ENCODE peak calls at places on chromosomes 12 and 14, in eight cellular contexts. S is RWPE1, J is transverse colon, N is cardiac muscle cell, X is psoas muscle, W is body of pancreas, Z is astrocyte, P is heart left ventricle. C is an unnamed sample.

GRCh38 chr12:13179159-13180074 is 17.1 kb upstream of the EMP1 start:
- DNase-seq in J (peak), N (peak), W (peak), P (no peak), X (peak), S (peak), Z (no peak), C (peak)

GRCh38 chr12:94309348-94309747 is 150.3 kb downstream of the CEP83 start:
- DNase-seq in X (no peak), Z (no peak), N (no peak), W (no peak), P (no peak), S (no peak), J (no peak), C (no peak)

GRCh38 chr12:13428538-13429265 is 232.2 kb downstream of the EMP1 start:
- DNase-seq in J (no peak), N (no peak), S (no peak), P (no peak), W (no peak), X (no peak), Z (peak), C (no peak)

GRCh38 chr14:68085742-68086141 is 266.2 kb downstream of the RAD51B start:
- DNase-seq in J (no peak), X (no peak), S (no peak), W (no peak), P (no peak), N (peak), Z (no peak), C (no peak)

GRCh38 chr14:21091784-21092146 is 6.7 kb downstream of the ZNF219 start:
- DNase-seq in P (no peak), N (no peak), J (no peak), S (no peak), W (no peak), X (no peak), Z (no peak), C (no peak)

GRCh38 chr12:32159381-32159780 is 52.7 kb downstream of the BICD1 start:
- DNase-seq in X (no peak), J (no peak), Z (no peak), W (no peak), S (no peak), N (no peak), P (no peak), C (no peak)

GRCh38 chr14:30938617-30939016 is 64.3 kb downstream of the COCH start:
- DNase-seq in N (no peak), S (no peak), P (no peak), Z (no peak), J (no peak), X (no peak), W (no peak), C (no peak)

GRCh38 chr12:14777271-14777670 is 26.0 kb downstream of the WBP11 start:
- DNase-seq in J (peak), P (no peak), W (peak), X (no peak), N (no peak), S (no peak), Z (no peak), C (no peak)

GRCh38 chr14:105150368-105151111 is 18.0 kb downstream of the JAG2 start:
- DNase-seq in W (no peak), J (no peak), P (no peak), N (no peak), Z (no peak), S (no peak), X (no peak), C (no peak)

DNA sequence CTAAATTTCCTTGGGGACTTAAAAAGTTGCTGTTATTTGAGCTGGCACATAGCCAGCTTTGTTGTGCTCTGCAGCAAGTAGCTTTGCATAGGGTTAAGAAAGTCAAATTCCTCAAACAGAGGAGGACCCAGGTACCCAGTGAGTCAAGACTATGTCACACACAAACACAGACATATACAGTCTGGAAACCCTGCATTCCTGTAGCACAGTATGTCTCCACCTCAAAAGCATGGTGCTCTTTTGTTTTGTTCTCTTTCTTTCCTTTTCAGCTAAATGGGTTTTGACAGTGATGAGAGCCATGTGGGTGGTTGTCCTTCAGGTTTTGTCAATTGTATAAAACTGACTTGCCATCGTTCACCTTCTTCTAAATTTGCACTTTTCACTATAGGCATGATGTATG is 179.6 kb upstream of the DIO2 start:
- DNase-seq in S (peak), X (no peak), J (no peak), Z (peak), W (no peak), N (no peak), P (no peak), C (no peak)
- H3K27ac ChIP-seq in S (no peak), X (no peak), J (no peak), Z (peak), W (no peak), N (no peak), P (no peak), C (no peak)

GRCh38 chr14:78498062-78498595 is 328.0 kb downstream of the NRXN3 start:
- DNase-seq in S (no peak), Z (no peak), X (no peak), J (no peak), W (no peak), P (no peak), N (no peak), C (no peak)
- H3K27ac ChIP-seq in S (no peak), Z (no peak), X (no peak), J (no peak), W (no peak), P (no peak), N (no peak), C (no peak)

GRCh38 chr12:92402415-92402814 is 256.8 kb upstream of the BTG1 start:
- DNase-seq in J (no peak), P (no peak), S (no peak), Z (no peak), X (no peak), W (no peak), N (no peak), C (no peak)
- H3K27ac ChIP-seq in J (peak), P (no peak), S (no peak), Z (no peak), X (no peak), W (no peak), N (no peak), C (no peak)

GRCh38 chr12:108571604-108572165 is 9.3 kb downstream of the ISCU start:
- DNase-seq in X (no peak), Z (no peak), W (no peak), J (no peak), N (no peak), S (no peak), P (no peak), C (no peak)

GRCh38 chr12:108575199-108575912 is 13.0 kb downstream of the ISCU start:
- DNase-seq in J (peak), N (no peak), S (no peak), X (no peak), P (peak), W (no peak), Z (no peak), C (no peak)

GRCh38 chr12:108570743-108571603 is 8.6 kb downstream of the ISCU start:
- DNase-seq in P (no peak), W (no peak), Z (no peak), J (no peak), N (peak), X (no peak), S (no peak), C (peak)

GRCh38 chr12:108573310-108573709 is 10.9 kb downstream of the ISCU start:
- DNase-seq in W (no peak), J (no peak), N (no peak), X (no peak), Z (no peak), P (no peak), S (no peak), C (no peak)

GRCh38 chr12:108572166-108572790 is 9.9 kb downstream of the ISCU start:
- DNase-seq in W (no peak), X (no peak), S (no peak), Z (peak), N (no peak), J (no peak), P (no peak), C (peak)
- H3K27ac ChIP-seq in W (no peak), X (no peak), S (no peak), Z (no peak), N (no peak), J (no peak), P (no peak), C (no peak)

DNA sequence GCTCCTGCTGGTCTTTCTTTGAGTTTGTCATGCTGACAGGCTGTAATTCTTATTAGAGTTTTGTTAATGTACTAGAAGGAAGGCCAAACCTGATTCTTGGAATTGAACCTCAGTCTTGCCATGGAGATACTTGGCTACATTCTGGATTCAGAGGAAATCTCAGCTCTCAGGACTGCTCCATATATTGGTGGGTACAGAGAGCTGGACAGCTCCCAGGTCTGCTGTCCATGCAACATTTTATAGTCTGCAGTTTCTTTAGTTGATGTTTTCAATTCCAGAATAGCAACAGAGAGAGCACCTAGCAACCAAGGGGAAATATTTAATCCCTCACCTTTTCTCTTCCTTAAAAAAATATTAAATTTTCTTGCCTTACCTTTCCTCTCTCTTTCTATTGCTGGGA is 363.1 kb upstream of the STXBP6 start:
- DNase-seq in X (no peak), W (no peak), N (peak), J (no peak), Z (no peak), P (no peak), S (no peak), C (no peak)
- H3K27ac ChIP-seq in X (no peak), W (no peak), N (no peak), J (no peak), Z (no peak), P (no peak), S (no peak), C (no peak)

GRCh38 chr12:22172501-22172900 is 126.5 kb downstream of the CMAS start:
- DNase-seq in W (no peak), P (no peak), X (no peak), N (no peak), J (no peak), S (no peak), Z (no peak), C (no peak)

GRCh38 chr12:22169281-22169824 is 123.3 kb downstream of the CMAS start:
- DNase-seq in S (no peak), W (no peak), P (no peak), X (no peak), N (no peak), J (no peak), Z (no peak), C (no peak)

GRCh38 chr12:22173154-22173553 is 127.1 kb downstream of the CMAS start:
- DNase-seq in Z (no peak), P (no peak), J (no peak), N (no peak), S (peak), W (no peak), X (no peak), C (no peak)
- H3K27ac ChIP-seq in Z (no peak), P (no peak), J (no peak), N (no peak), S (no peak), W (no peak), X (no peak), C (no peak)

GRCh38 chr14:22842211-22843122 is 6.1 kb downstream of the MMP14 start:
- DNase-seq in S (no peak), J (no peak), Z (no peak), P (no peak), N (no peak), X (no peak), W (no peak), C (peak)
- H3K27ac ChIP-seq in S (peak), J (peak), Z (no peak), P (no peak), N (no peak), X (no peak), W (no peak), C (peak)